ENCODE peak calls at places on chromosome 17, in four cellular contexts. W, Y, A and Q are unnamed samples.
A peak's percentile ranks its signal among the peaks of the same experiment; 100 is the strongest.

GRCh38 chr17:58513391-58513912 is 986 bp downstream of the MTMR4 start:
- DNase-seq in A (no peak), Y (no peak), W (no peak), Q (no peak)

GRCh38 chr17:82315703-82316358 is 1.6 kb downstream of the CD7 start:
- DNase-seq in A (no peak), Y (no peak), W (no peak), Q (no peak)

GRCh38 chr17:10337976-10338375 is 34.8 kb downstream of the MYH13 start:
- DNase-seq in A (no peak), W (no peak), Y (no peak), Q (no peak)

GRCh38 chr17:48645639-48646182 is 19.6 kb upstream of the HOXB9 start:
- DNase-seq in A (no peak), Y (no peak), W (no peak), Q (no peak)

GRCh38 chr17:9211133-9211765 is 189.9 kb downstream of the NTN1 start:
- DNase-seq in Y (no peak), W (no peak), A (no peak), Q (no peak)

GRCh38 chr17:81708739-81709185 is 3.3 kb upstream of the SLC25A10 start:
- DNase-seq in W (no peak), Y (no peak), A (no peak), Q (no peak)

GRCh38 chr17:75970011-75970523 is 8.9 kb downstream of the ACOX1 start:
- DNase-seq in W (peak; percentile 95), A (no peak), Y (no peak), Q (no peak)

GRCh38 chr17:48500435-48501426 is 30.1 kb downstream of the HOXB1 start:
- DNase-seq in A (no peak), Y (no peak), W (peak; percentile 53), Q (peak; percentile 53)

GRCh38 chr17:77400445-77400870 is 259.7 kb downstream of the SEC14L1 start:
- DNase-seq in W (peak; percentile 50), Y (no peak), A (no peak), Q (no peak)

GRCh38 chr17:38575781-38576180 is 30.0 kb downstream of the SRCIN1 start:
- DNase-seq in W (no peak), A (no peak), Y (no peak), Q (no peak)
- TF ChIP-seq PHF8 in W (no peak), A (no peak), Y (no peak), Q (no peak)

DNA sequence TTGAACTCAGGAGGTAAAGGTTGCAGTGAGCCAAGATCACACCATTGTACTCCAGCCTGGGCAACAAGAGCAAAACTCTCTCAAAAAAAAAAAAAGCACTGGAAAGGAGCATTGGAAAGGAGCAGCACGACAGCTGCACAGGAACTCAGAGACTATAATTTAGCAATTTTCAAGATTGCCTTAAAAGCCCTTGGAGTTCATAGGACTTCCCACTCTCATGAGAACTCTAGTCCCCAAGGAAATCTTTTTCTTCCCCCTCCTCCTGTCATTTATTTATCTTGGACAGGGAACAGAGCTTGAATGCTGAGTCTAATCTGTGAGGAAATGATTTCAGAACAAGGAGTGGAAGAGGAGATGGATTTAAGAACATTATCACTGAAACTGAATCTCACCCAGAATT is 69.0 kb downstream of the PLXDC1 start:
- DNase-seq in W (no peak), Y (no peak), A (no peak), Q (no peak)
- TF ChIP-seq JUN in W (no peak), Y (no peak), A (no peak), Q (no peak)

DNA sequence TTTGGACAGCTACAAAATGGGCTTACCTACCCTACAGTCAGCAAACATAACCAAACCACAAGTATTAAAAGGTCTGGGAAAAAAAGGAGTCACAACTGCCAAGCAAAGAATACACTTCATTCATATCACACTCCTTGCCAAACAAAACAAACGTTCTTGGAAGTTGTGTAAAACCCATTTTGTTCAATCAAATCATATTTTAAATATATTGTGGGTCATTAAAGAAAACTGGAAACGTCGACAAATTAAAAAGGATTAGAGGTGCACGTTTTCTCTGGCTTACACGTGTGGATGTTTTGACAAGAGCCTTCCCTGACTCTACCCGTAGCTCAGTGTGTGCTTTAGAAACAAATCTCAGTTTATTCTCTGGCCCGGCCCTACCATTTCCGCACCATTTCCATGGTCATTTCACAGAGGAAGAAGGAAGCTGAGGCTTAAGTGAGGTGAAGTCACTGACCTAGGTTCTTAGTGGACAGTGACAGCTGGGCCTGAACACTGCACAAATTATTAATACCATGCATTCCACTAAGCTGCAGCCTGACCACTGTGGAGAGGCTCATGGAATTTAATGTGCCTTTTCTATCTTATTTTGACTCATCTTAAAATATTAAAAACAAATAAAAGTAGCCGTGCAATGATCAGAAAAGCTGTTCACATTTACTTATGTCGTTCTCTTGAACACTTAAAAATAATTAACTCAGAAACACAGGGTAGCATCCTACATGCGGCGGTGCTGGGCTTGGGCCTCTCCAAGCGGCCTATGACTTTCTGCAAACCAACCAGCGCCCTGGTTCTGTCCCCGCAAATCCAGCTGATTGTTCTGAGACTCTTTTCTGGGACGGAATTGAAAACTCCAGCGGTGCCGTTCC is 961 bp downstream of the CEP112 start:
- DNase-seq in A (no peak), W (no peak), Y (peak; percentile 16), Q (peak; percentile 16)
- TF ChIP-seq PHF8 in A (no peak), W (no peak), Y (no peak), Q (no peak)

GRCh38 chr17:16504974-16505373 is 13.0 kb upstream of the LRRC75A start:
- DNase-seq in A (no peak), Y (no peak), W (no peak), Q (no peak)
- TF ChIP-seq JUN in A (no peak), Y (no peak), W (no peak), Q (no peak)